ENCODE peak calls at places on chromosomes 2 and 18, in eight cellular contexts. C is NCI-H1694; V is stimulated activated CD4-positive, alpha-beta T cell treated with anti-CD3 and anti-CD28 coated beads, TNF-alpha, amount 100 ng/mL, for 48 hours; S is astrocyte of the spinal cord; E is activated T-helper 1 cell treated with anti-CD3 and anti-CD28 coated beads, Interleukin-2, amount 50 U/mL, for 16 hours; Z is posterior cingulate gyrus; M is T-helper 9 cell; W is Kasumi-1. A is an unnamed sample.

GRCh38 chr2:12087671-12088380 is 341.4 kb downstream of the LPIN1 start:
- DNase-seq in C (no peak), V (no peak), S (no peak), E (no peak), Z (no peak), M (no peak), W (no peak), A (no peak)

GRCh38 chr2:118847447-118848172 is at the start of gene EN1:
- DNase-seq in C (peak; percentile 74), V (no peak), S (peak; percentile 81), E (no peak), Z (no peak), M (no peak), W (no peak), A (no peak)

GRCh38 chr2:128302744-128303067 is 16.0 kb downstream of the HS6ST1 start:
- DNase-seq in C (no peak), V (no peak), S (no peak), E (no peak), Z (no peak), M (no peak), W (no peak), A (no peak)

GRCh38 chr2:120395686-120396518 is 50.0 kb downstream of the INHBB start:
- DNase-seq in C (peak; percentile 81), V (no peak), S (no peak), E (no peak), Z (no peak), M (no peak), W (no peak), A (no peak)

GRCh38 chr2:156537147-156537546 is 101.0 kb downstream of the GPD2 start:
- DNase-seq in C (no peak), V (no peak), S (peak; percentile 69), E (no peak), Z (no peak), M (no peak), W (no peak), A (no peak)

GRCh38 chr2:195312662-195313061 is 344.4 kb upstream of the SLC39A10 start:
- DNase-seq in C (no peak), V (no peak), S (no peak), E (no peak), Z (no peak), M (no peak), W (peak; percentile 91), A (no peak)

GRCh38 chr2:112622528-112622849 is 23.2 kb upstream of the SLC20A1 start:
- DNase-seq in C (no peak), V (no peak), S (peak; percentile 81), E (no peak), Z (no peak), M (no peak), W (no peak), A (no peak)

GRCh38 chr2:221263572-221263971 is 308.5 kb downstream of the EPHA4 start:
- DNase-seq in C (no peak), V (no peak), S (no peak), E (no peak), Z (no peak), M (no peak), W (no peak), A (no peak)

GRCh38 chr18:30999887-31000628 is 42.5 kb downstream of the DSC3 start:
- DNase-seq in C (no peak), V (no peak), S (no peak), E (no peak), Z (no peak), M (no peak), W (no peak), A (no peak)

GRCh38 chr2:41896186-41896846 is 151.5 kb upstream of the PKDCC start:
- DNase-seq in C (no peak), V (no peak), S (no peak), E (no peak), Z (no peak), M (peak; percentile 6), W (no peak), A (peak; percentile 27)

GRCh38 chr18:11495441-11495840 is 114.0 kb upstream of the SLC35G4 start:
- DNase-seq in C (no peak), V (no peak), S (no peak), E (no peak), Z (no peak), M (no peak), W (no peak), A (no peak)

GRCh38 chr2:226474131-226474530 is 325.5 kb downstream of the IRS1 start:
- DNase-seq in C (no peak), V (no peak), S (no peak), E (no peak), Z (no peak), M (no peak), W (no peak), A (no peak)

GRCh38 chr18:74562775-74563174 is 28.5 kb downstream of the CNDP1 start:
- DNase-seq in C (no peak), V (no peak), S (no peak), E (no peak), Z (no peak), M (no peak), W (no peak), A (no peak)

GRCh38 chr2:20578895-20579825 is 71.7 kb downstream of the HS1BP3 start:
- DNase-seq in C (no peak), V (no peak), S (peak; percentile 98), E (no peak), Z (peak; percentile 61), M (no peak), W (no peak), A (no peak)

GRCh38 chr2:221572821-221573429 is 821 bp upstream of the EPHA4 start:
- DNase-seq in C (no peak), V (no peak), S (peak; percentile 61), E (peak; percentile 6), Z (peak; percentile 44), M (peak; percentile 16), W (no peak), A (no peak)

GRCh38 chr2:127043367-127044164 is 63.4 kb downstream of the BIN1 start:
- DNase-seq in C (no peak), V (no peak), S (no peak), E (no peak), Z (no peak), M (no peak), W (no peak), A (no peak)

GRCh38 chr2:25029183-25029554 is 12.7 kb upstream of the EFR3B start:
- DNase-seq in C (no peak), V (no peak), S (no peak), E (no peak), Z (no peak), M (no peak), W (no peak), A (no peak)

GRCh38 chr2:11406492-11407381 is 59.2 kb downstream of the E2F6 start:
- DNase-seq in C (no peak), V (no peak), S (peak; percentile 75), E (no peak), Z (peak; percentile 63), M (no peak), W (no peak), A (no peak)

GRCh38 chr2:33673937-33674336 is 74.8 kb upstream of the FAM98A start:
- DNase-seq in C (no peak), V (no peak), S (peak; percentile 24), E (no peak), Z (no peak), M (no peak), W (peak; percentile 57), A (no peak)